ENCODE peak calls at places on chromosomes 1 and 21, in four cellular contexts. One of them, this sample, is unnamed.

GRCh38 chr1:147852706-147853225 is 49.8 kb upstream of the GJA8 start:
- DNase-seq in colonic mucosa: no peak
- DNase-seq in cardiac muscle cell: no peak
- DNase-seq in iPS DF 6.9: no peak
- DNase-seq in this sample: no peak

GRCh38 chr1:78303620-78304019 is 187.2 kb upstream of the PTGFR start:
- DNase-seq in colonic mucosa: peak; percentile 44
- DNase-seq in cardiac muscle cell: peak; percentile 96
- DNase-seq in iPS DF 6.9: no peak
- DNase-seq in this sample: no peak

GRCh38 chr1:230282157-230282556 is 144.0 kb downstream of the PGBD5 start:
- DNase-seq in colonic mucosa: peak; percentile 86
- DNase-seq in cardiac muscle cell: no peak
- DNase-seq in iPS DF 6.9: no peak
- DNase-seq in this sample: no peak

GRCh38 chr1:53043271-53043670 is 18.7 kb upstream of the PODN start:
- DNase-seq in colonic mucosa: no peak
- DNase-seq in cardiac muscle cell: peak; percentile 36
- DNase-seq in iPS DF 6.9: no peak
- DNase-seq in this sample: no peak

GRCh38 chr1:26677306-26678115 is 18.3 kb upstream of the ARID1A start:
- DNase-seq in colonic mucosa: peak; percentile 93
- DNase-seq in cardiac muscle cell: peak; percentile 77
- DNase-seq in iPS DF 6.9: no peak
- DNase-seq in this sample: peak; percentile 66

GRCh38 chr1:159866905-159867304 is 4.4 kb upstream of the VSIG8 start:
- DNase-seq in colonic mucosa: no peak
- DNase-seq in cardiac muscle cell: peak; percentile 23
- DNase-seq in iPS DF 6.9: no peak
- DNase-seq in this sample: no peak

GRCh38 chr1:244730153-244730933 is 77.4 kb downstream of the DESI2 start:
- DNase-seq in colonic mucosa: peak; percentile 40
- DNase-seq in cardiac muscle cell: peak; percentile 73
- DNase-seq in iPS DF 6.9: no peak
- DNase-seq in this sample: no peak

GRCh38 chr1:16131636-16132324 is 24.1 kb downstream of the EPHA2 start:
- DNase-seq in colonic mucosa: no peak
- DNase-seq in cardiac muscle cell: no peak
- DNase-seq in iPS DF 6.9: no peak
- DNase-seq in this sample: no peak

GRCh38 chr1:15272009-15272781 is 25.2 kb downstream of the FHAD1 start:
- DNase-seq in colonic mucosa: peak; percentile 81
- DNase-seq in cardiac muscle cell: peak; percentile 79
- DNase-seq in iPS DF 6.9: peak; percentile 57
- DNase-seq in this sample: peak; percentile 91

GRCh38 chr1:201198598-201198997 is 8.0 kb downstream of the IGFN1 start:
- DNase-seq in colonic mucosa: no peak
- DNase-seq in cardiac muscle cell: no peak
- DNase-seq in iPS DF 6.9: no peak
- DNase-seq in this sample: no peak

GRCh38 chr1:166040223-166040622 is 126.6 kb downstream of the FAM78B start:
- DNase-seq in colonic mucosa: no peak
- DNase-seq in cardiac muscle cell: no peak
- DNase-seq in iPS DF 6.9: no peak
- DNase-seq in this sample: no peak

GRCh38 chr1:79603862-79604261 is 597.3 kb upstream of the ADGRL4 start:
- DNase-seq in colonic mucosa: no peak
- DNase-seq in cardiac muscle cell: peak; percentile 89
- DNase-seq in iPS DF 6.9: no peak
- DNase-seq in this sample: no peak

GRCh38 chr1:198575715-198576641 is 35.5 kb upstream of the ATP6V1G3 start:
- DNase-seq in colonic mucosa: no peak
- DNase-seq in cardiac muscle cell: no peak
- DNase-seq in iPS DF 6.9: no peak
- DNase-seq in this sample: no peak

GRCh38 chr1:6468729-6469461 is 2.9 kb upstream of the TNFRSF25 start:
- DNase-seq in colonic mucosa: no peak
- DNase-seq in cardiac muscle cell: no peak
- DNase-seq in iPS DF 6.9: no peak
- DNase-seq in this sample: no peak

GRCh38 chr1:71492298-71493041 is 411.6 kb upstream of the ZRANB2 start:
- DNase-seq in colonic mucosa: no peak
- DNase-seq in cardiac muscle cell: peak; percentile 8
- DNase-seq in iPS DF 6.9: no peak
- DNase-seq in this sample: no peak

GRCh38 chr1:202692959-202693555 is 17.2 kb downstream of the SYT2 start:
- DNase-seq in colonic mucosa: peak; percentile 65
- DNase-seq in cardiac muscle cell: peak; percentile 79
- DNase-seq in iPS DF 6.9: peak; percentile 83
- DNase-seq in this sample: peak; percentile 77

GRCh38 chr1:2451744-2452582 is 24.1 kb upstream of the PLCH2 start:
- DNase-seq in colonic mucosa: no peak
- DNase-seq in cardiac muscle cell: peak; percentile 24
- DNase-seq in iPS DF 6.9: no peak
- DNase-seq in this sample: no peak

GRCh38 chr1:1907098-1907736 is 7.8 kb upstream of the CALML6 start:
- DNase-seq in colonic mucosa: peak; percentile 32
- DNase-seq in cardiac muscle cell: no peak
- DNase-seq in iPS DF 6.9: no peak
- DNase-seq in this sample: peak; percentile 65

GRCh38 chr21:21997390-21998333 is 999.5 kb downstream of the NCAM2 start:
- DNase-seq in colonic mucosa: no peak
- DNase-seq in cardiac muscle cell: no peak
- DNase-seq in iPS DF 6.9: no peak
- DNase-seq in this sample: peak; percentile 4

GRCh38 chr1:165288301-165289120 is 68.0 kb downstream of the LMX1A start:
- DNase-seq in colonic mucosa: peak; percentile 49
- DNase-seq in cardiac muscle cell: peak; percentile 6
- DNase-seq in iPS DF 6.9: no peak
- DNase-seq in this sample: peak; percentile 84

GRCh38 chr1:83882906-83883305 is 116.0 kb downstream of the TTLL7 start:
- DNase-seq in colonic mucosa: peak; percentile 28
- DNase-seq in cardiac muscle cell: peak; percentile 54
- DNase-seq in iPS DF 6.9: no peak
- DNase-seq in this sample: peak; percentile 5

GRCh38 chr1:168452329-168452728 is 91.5 kb downstream of the XCL2 start:
- DNase-seq in colonic mucosa: no peak
- DNase-seq in cardiac muscle cell: no peak
- DNase-seq in iPS DF 6.9: no peak
- DNase-seq in this sample: no peak

GRCh38 chr1:2135425-2135824 is 59.1 kb downstream of the FAAP20 start:
- DNase-seq in colonic mucosa: no peak
- DNase-seq in cardiac muscle cell: peak; percentile 85
- DNase-seq in iPS DF 6.9: no peak
- DNase-seq in this sample: peak; percentile 58

GRCh38 chr1:29519733-29520132 is 283.4 kb downstream of the PTPRU start:
- DNase-seq in colonic mucosa: peak; percentile 13
- DNase-seq in cardiac muscle cell: no peak
- DNase-seq in iPS DF 6.9: no peak
- DNase-seq in this sample: peak; percentile 15

GRCh38 chr1:40773748-40774265 is 9.8 kb upstream of the KCNQ4 start:
- DNase-seq in colonic mucosa: no peak
- DNase-seq in cardiac muscle cell: no peak
- DNase-seq in iPS DF 6.9: no peak
- DNase-seq in this sample: no peak

GRCh38 chr1:151619489-151620093 is 7.7 kb downstream of the SNX27 start:
- DNase-seq in colonic mucosa: no peak
- DNase-seq in cardiac muscle cell: peak; percentile 56
- DNase-seq in iPS DF 6.9: no peak
- DNase-seq in this sample: no peak

GRCh38 chr1:176897350-176898236 is 266.9 kb downstream of the ASTN1 start:
- DNase-seq in colonic mucosa: peak; percentile 41
- DNase-seq in cardiac muscle cell: peak; percentile 76
- DNase-seq in iPS DF 6.9: peak; percentile 47
- DNase-seq in this sample: peak; percentile 55

GRCh38 chr1:72438270-72438669 is 155.9 kb upstream of the NEGR1 start:
- DNase-seq in colonic mucosa: no peak
- DNase-seq in cardiac muscle cell: peak; percentile 6
- DNase-seq in iPS DF 6.9: no peak
- DNase-seq in this sample: no peak

GRCh38 chr1:59967141-59967697 is 40.6 kb upstream of the CYP2J2 start:
- DNase-seq in colonic mucosa: peak; percentile 32
- DNase-seq in cardiac muscle cell: peak; percentile 12
- DNase-seq in iPS DF 6.9: no peak
- DNase-seq in this sample: no peak

GRCh38 chr1:38071530-38072266 is 25.1 kb upstream of the POU3F1 start:
- DNase-seq in colonic mucosa: no peak
- DNase-seq in cardiac muscle cell: peak; percentile 63
- DNase-seq in iPS DF 6.9: no peak
- DNase-seq in this sample: peak; percentile 49

GRCh38 chr1:180632326-180633088 is 685 bp downstream of the XPR1 start:
- DNase-seq in colonic mucosa: peak; percentile 64
- DNase-seq in cardiac muscle cell: no peak
- DNase-seq in iPS DF 6.9: no peak
- DNase-seq in this sample: no peak

GRCh38 chr1:217260676-217261075 is 370.2 kb downstream of the GPATCH2 start:
- DNase-seq in colonic mucosa: no peak
- DNase-seq in cardiac muscle cell: no peak
- DNase-seq in iPS DF 6.9: no peak
- DNase-seq in this sample: no peak

DNA sequence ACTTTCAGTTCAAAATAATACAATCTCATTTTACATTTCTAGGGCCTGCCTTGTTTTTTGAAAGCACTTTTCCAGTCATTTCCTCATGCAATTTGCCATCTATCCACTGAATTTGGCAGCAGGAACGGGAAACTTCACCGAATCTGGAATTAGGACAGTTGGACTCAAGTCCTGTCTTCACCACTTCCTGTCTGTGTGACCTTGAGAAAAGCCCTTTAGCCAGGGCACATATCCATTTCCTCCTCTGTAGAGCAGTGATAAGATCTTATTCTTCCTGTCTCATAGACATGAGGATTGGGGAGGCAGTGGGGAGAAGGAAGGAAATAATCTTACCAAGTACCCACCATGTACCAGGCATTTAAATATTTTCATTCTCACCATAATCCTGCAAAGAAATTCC is 12.0 kb downstream of the VAV3 start:
- DNase-seq in colonic mucosa: no peak
- DNase-seq in cardiac muscle cell: peak; percentile 24
- DNase-seq in iPS DF 6.9: no peak
- DNase-seq in this sample: peak; percentile 55
- H3K4me1 ChIP-seq in colonic mucosa: no peaks in the 10 kb centered on the region
- H3K4me1 ChIP-seq in cardiac muscle cell: no peaks in the 10 kb centered on the region
- H3K4me1 ChIP-seq in iPS DF 6.9: peaks cover 2% of the 10 kb centered on the region
- H3K4me1 ChIP-seq in this sample: peaks cover 31% of the 10 kb centered on the region

GRCh38 chr1:30742963-30743559 is 14.5 kb downstream of the LAPTM5 start:
- DNase-seq in colonic mucosa: no peak
- DNase-seq in cardiac muscle cell: no peak
- DNase-seq in iPS DF 6.9: no peak
- DNase-seq in this sample: no peak
- H3K27ac ChIP-seq in colonic mucosa: no peak overlapping the region
- H3K27ac ChIP-seq in cardiac muscle cell: no peak overlapping the region
- H3K27ac ChIP-seq in iPS DF 6.9: no peak overlapping the region
- H3K27ac ChIP-seq in this sample: no peak overlapping the region

GRCh38 chr1:113126207-113126606 is 53.2 kb downstream of the LRIG2 start:
- DNase-seq in colonic mucosa: no peak
- DNase-seq in cardiac muscle cell: no peak
- DNase-seq in iPS DF 6.9: no peak
- DNase-seq in this sample: no peak
- H3K36me3 ChIP-seq in colonic mucosa: peaks cover 13% of the 10 kb centered on the region
- H3K36me3 ChIP-seq in cardiac muscle cell: peaks cover 38% of the 10 kb centered on the region
- H3K36me3 ChIP-seq in iPS DF 6.9: peaks cover 19% of the 10 kb centered on the region
- H3K36me3 ChIP-seq in this sample: peaks cover 55% of the 10 kb centered on the region

GRCh38 chr1:232813757-232814156 is 8.5 kb downstream of the MAP10 start:
- DNase-seq in colonic mucosa: no peak
- DNase-seq in cardiac muscle cell: no peak
- DNase-seq in iPS DF 6.9: no peak
- DNase-seq in this sample: no peak
- H3K4me1 ChIP-seq in colonic mucosa: no peaks in the 10 kb centered on the region
- H3K4me1 ChIP-seq in cardiac muscle cell: peaks cover 22% of the 10 kb centered on the region
- H3K4me1 ChIP-seq in iPS DF 6.9: no peaks in the 10 kb centered on the region
- H3K4me1 ChIP-seq in this sample: no peaks in the 10 kb centered on the region

GRCh38 chr1:41855713-41856112 is 63.0 kb downstream of the HIVEP3 start:
- DNase-seq in colonic mucosa: no peak
- DNase-seq in cardiac muscle cell: no peak
- DNase-seq in iPS DF 6.9: no peak
- DNase-seq in this sample: no peak
- H3K27ac ChIP-seq in colonic mucosa: no peak overlapping the region
- H3K27ac ChIP-seq in cardiac muscle cell: no peak overlapping the region
- H3K27ac ChIP-seq in iPS DF 6.9: no peak overlapping the region
- H3K27ac ChIP-seq in this sample: no peak overlapping the region

DNA sequence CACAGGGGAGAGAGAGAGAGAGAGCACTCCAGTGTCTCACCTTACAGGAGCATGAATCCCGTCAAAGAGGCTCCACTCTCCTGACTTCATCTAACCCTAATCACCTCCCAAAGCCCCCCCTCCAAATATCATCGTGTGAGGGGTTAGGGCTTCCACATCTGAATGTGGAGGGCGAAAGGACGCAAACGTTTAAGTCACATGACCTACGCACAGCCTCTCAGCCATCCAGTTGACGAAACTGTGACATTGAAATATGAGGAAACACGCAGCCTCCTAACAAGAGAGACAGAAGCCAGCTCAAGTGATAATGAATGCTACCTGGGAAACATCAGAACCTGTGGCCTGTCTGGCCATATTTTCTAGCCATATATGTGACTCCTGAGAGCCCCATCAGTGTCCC is 63.7 kb downstream of the MATN1 start:
- DNase-seq in colonic mucosa: no peak
- DNase-seq in cardiac muscle cell: no peak
- DNase-seq in iPS DF 6.9: no peak
- DNase-seq in this sample: no peak
- H3K36me3 ChIP-seq in colonic mucosa: no peaks in the 10 kb centered on the region
- H3K36me3 ChIP-seq in cardiac muscle cell: no peaks in the 10 kb centered on the region
- H3K36me3 ChIP-seq in iPS DF 6.9: no peaks in the 10 kb centered on the region
- H3K36me3 ChIP-seq in this sample: no peaks in the 10 kb centered on the region

GRCh38 chr21:36863260-36863659 is 103.2 kb downstream of the HLCS start:
- DNase-seq in colonic mucosa: no peak
- DNase-seq in cardiac muscle cell: no peak
- DNase-seq in iPS DF 6.9: no peak
- DNase-seq in this sample: no peak

GRCh38 chr21:36859744-36860501 is 106.5 kb downstream of the HLCS start:
- DNase-seq in colonic mucosa: peak; percentile 91
- DNase-seq in cardiac muscle cell: peak; percentile 55
- DNase-seq in iPS DF 6.9: peak; percentile 43
- DNase-seq in this sample: peak; percentile 62

GRCh38 chr21:36861924-36862323 is 104.5 kb downstream of the HLCS start:
- DNase-seq in colonic mucosa: no peak
- DNase-seq in cardiac muscle cell: no peak
- DNase-seq in iPS DF 6.9: no peak
- DNase-seq in this sample: no peak

GRCh38 chr21:36860736-36861594 is 105.5 kb downstream of the HLCS start:
- DNase-seq in colonic mucosa: peak; percentile 33
- DNase-seq in cardiac muscle cell: peak; percentile 75
- DNase-seq in iPS DF 6.9: no peak
- DNase-seq in this sample: no peak

DNA sequence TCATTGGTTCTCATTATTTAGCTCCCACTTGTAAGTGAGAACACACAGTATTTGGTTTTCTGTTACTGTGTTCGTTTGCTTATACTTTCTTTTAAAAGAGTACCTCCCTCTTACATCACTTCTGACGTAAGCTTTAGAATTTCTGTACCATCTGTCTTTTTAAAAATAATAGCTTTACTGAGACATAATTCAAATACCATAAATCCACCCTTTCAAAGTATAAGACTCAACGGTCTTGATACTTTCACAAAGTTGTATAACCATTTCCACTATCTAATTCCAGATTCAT is 104.9 kb downstream of the HLCS start:
- DNase-seq in colonic mucosa: no peak
- DNase-seq in cardiac muscle cell: no peak
- DNase-seq in iPS DF 6.9: no peak
- DNase-seq in this sample: no peak
- H3K4me1 ChIP-seq in colonic mucosa: no peaks in the 10 kb centered on the region
- H3K4me1 ChIP-seq in cardiac muscle cell: no peaks in the 10 kb centered on the region
- H3K4me1 ChIP-seq in iPS DF 6.9: no peaks in the 10 kb centered on the region
- H3K4me1 ChIP-seq in this sample: peaks cover 12% of the 10 kb centered on the region

This sample was measured in SJCRH30.